ENCODE peak calls at places on chromosome 18, in five cellular contexts. W is activated effector memory CD4-positive, alpha-beta T cell treated with Interleukin-2 at 50 U/mL for 16 hours; V is endothelial cell of umbilical vein; F is posterior cingulate gyrus; C is HCT116. U is an unnamed sample.

GRCh38 chr18:25853716-25854465 is 236.5 kb downstream of the SS18 start:
- DNase-seq in W (no peak), V (peak), F (no peak), C (no peak), U (no peak)

GRCh38 chr18:61528961-61529360 is 195.7 kb downstream of the CDH20 start:
- DNase-seq in W (no peak), V (no peak), F (no peak), C (no peak), U (no peak)

GRCh38 chr18:75544051-75544481 is 116.6 kb upstream of the SMIM21 start:
- DNase-seq in W (no peak), V (no peak), F (no peak), C (peak), U (no peak)

GRCh38 chr18:26568513-26568912 is 20.2 kb upstream of the KCTD1 start:
- DNase-seq in W (no peak), V (no peak), F (no peak), C (no peak), U (no peak)

GRCh38 chr18:78589916-78590437 is 389.6 kb upstream of the SALL3 start:
- DNase-seq in W (no peak), V (no peak), F (no peak), C (no peak), U (no peak)

GRCh38 chr18:33421225-33421624 is 19.3 kb downstream of the CCDC178 start:
- DNase-seq in W (no peak), V (no peak), F (no peak), C (no peak), U (no peak)

GRCh38 chr18:39776766-39777165 is 2178.3 kb upstream of the PIK3C3 start:
- DNase-seq in W (no peak), V (no peak), F (no peak), C (no peak), U (no peak)

GRCh38 chr18:75208055-75208835 is 694 bp downstream of the PTGR3 start:
- DNase-seq in W (peak), V (peak), F (peak), C (no peak), U (peak)

GRCh38 chr18:31102020-31102684 is at the start of gene DSC2:
- DNase-seq in W (no peak), V (no peak), F (peak), C (no peak), U (no peak)

GRCh38 chr18:21741511-21742322 is 1.1 kb downstream of the MIB1 start:
- DNase-seq in W (no peak), V (peak), F (peak), C (no peak), U (no peak)

GRCh38 chr18:2147424-2147823 is 423.9 kb downstream of the METTL4 start:
- DNase-seq in W (no peak), V (no peak), F (no peak), C (no peak), U (no peak)

GRCh38 chr18:13211537-13211936 is 7.0 kb upstream of the LDLRAD4 start:
- DNase-seq in W (no peak), V (no peak), F (no peak), C (no peak), U (no peak)

GRCh38 chr18:35605686-35606417 is 24.3 kb downstream of the GALNT1 start:
- DNase-seq in W (no peak), V (peak), F (no peak), C (no peak), U (no peak)

GRCh38 chr18:39149211-39149806 is 1583.7 kb upstream of the CELF4 start:
- DNase-seq in W (no peak), V (no peak), F (no peak), C (peak), U (no peak)

GRCh38 chr18:54716586-54716985 is 111.7 kb upstream of the RAB27B start:
- DNase-seq in W (no peak), V (no peak), F (no peak), C (no peak), U (no peak)

GRCh38 chr18:39215920-39216319 is 1650.3 kb upstream of the CELF4 start:
- DNase-seq in W (no peak), V (no peak), F (no peak), C (no peak), U (no peak)

GRCh38 chr18:26617151-26617554 is 68.8 kb upstream of the KCTD1 start:
- DNase-seq in W (no peak), V (no peak), F (no peak), C (peak), U (no peak)

GRCh38 chr18:55280515-55280914 is 307.5 kb downstream of the TCF4 start:
- DNase-seq in W (no peak), V (peak), F (no peak), C (no peak), U (no peak)

GRCh38 chr18:35041752-35042379 is 653 bp downstream of the MAPRE2 start:
- DNase-seq in W (no peak), V (no peak), F (no peak), C (no peak), U (no peak)

GRCh38 chr18:57214976-57215375 is 68.1 kb downstream of the BOD1L2 start:
- DNase-seq in W (no peak), V (no peak), F (no peak), C (no peak), U (no peak)

GRCh38 chr18:12497296-12497695 is 89.6 kb downstream of the PRELID3A start:
- DNase-seq in W (no peak), V (no peak), F (no peak), C (no peak), U (no peak)

GRCh38 chr18:73766915-73767314 is 380.7 kb downstream of the FBXO15 start:
- DNase-seq in W (no peak), V (no peak), F (no peak), C (no peak), U (no peak)

GRCh38 chr18:8711736-8712135 is 6.4 kb downstream of the MTCL1 start:
- DNase-seq in W (no peak), V (no peak), F (no peak), C (no peak), U (no peak)

U was measured in natural killer cell.